ENCODE peak calls at places on chromosomes 6 and 20, in eight cellular contexts. H is IMR-90; W is stimulated activated CD4-positive, alpha-beta T cell treated with anti-CD3 and anti-CD28 coated beads, Interleukin-1b, Interleukin-23, amount 100 ng/mL, for 1 hour; C is psoas muscle; D is cortex of kidney; A is effector CD4-positive, alpha-beta T cell; Q is central memory CD4-positive, alpha-beta T cell; T is M059J. M is an unnamed sample.

GRCh38 chr20:61391812-61392520 is 139.9 kb downstream of the CDH4 start:
- DNase-seq in H (peak; percentile 11), W (no peak), C (no peak), D (no peak), A (no peak), Q (no peak), T (peak; percentile 5), M (no peak)

GRCh38 chr6:14130431-14131075 is 13.0 kb downstream of the CD83 start:
- DNase-seq in H (peak; percentile 2), W (no peak), C (no peak), D (no peak), A (no peak), Q (no peak), T (peak; percentile 38), M (no peak)

GRCh38 chr6:108002365-108003221 is 44.6 kb upstream of the SEC63 start:
- DNase-seq in H (peak; percentile 6), W (no peak), C (no peak), D (no peak), A (no peak), Q (no peak), T (peak; percentile 77), M (peak; percentile 78)

GRCh38 chr6:28303570-28303969 is 22.2 kb downstream of the PGBD1 start:
- DNase-seq in H (no peak), W (no peak), C (no peak), D (no peak), A (no peak), Q (no peak), T (no peak), M (no peak)

GRCh38 chr20:16007164-16007563 is 566.1 kb downstream of the KIF16B start:
- DNase-seq in H (no peak), W (no peak), C (no peak), D (no peak), A (no peak), Q (no peak), T (no peak), M (no peak)

GRCh38 chr6:111592726-111593515 is 12.8 kb downstream of the TRAF3IP2 start:
- DNase-seq in H (no peak), W (no peak), C (no peak), D (no peak), A (no peak), Q (no peak), T (no peak), M (no peak)

GRCh38 chr6:40320947-40321346 is 266.2 kb downstream of the LRFN2 start:
- DNase-seq in H (no peak), W (no peak), C (no peak), D (no peak), A (no peak), Q (no peak), T (no peak), M (no peak)

GRCh38 chr20:3785240-3786125 is 1.1 kb downstream of the CENPB start:
- DNase-seq in H (no peak), W (no peak), C (peak; percentile 64), D (no peak), A (no peak), Q (no peak), T (no peak), M (peak; percentile 40)

GRCh38 chr6:161215193-161215592 is 58.7 kb downstream of the AGPAT4 start:
- DNase-seq in H (peak; percentile 100), W (no peak), C (no peak), D (no peak), A (no peak), Q (no peak), T (peak; percentile 95), M (no peak)

GRCh38 chr6:132612449-132613116 is 11.5 kb downstream of the TAAR2 start:
- DNase-seq in H (no peak), W (no peak), C (no peak), D (no peak), A (no peak), Q (no peak), T (no peak), M (no peak)

GRCh38 chr20:43237651-43238050 is 47.9 kb upstream of the PTPRT start:
- DNase-seq in H (no peak), W (no peak), C (no peak), D (no peak), A (no peak), Q (no peak), T (no peak), M (no peak)

GRCh38 chr6:138034229-138034628 is 73.0 kb downstream of the PERP start:
- DNase-seq in H (no peak), W (no peak), C (no peak), D (no peak), A (no peak), Q (no peak), T (no peak), M (no peak)

GRCh38 chr6:64969139-64969538 is 737.9 kb downstream of the EYS start:
- DNase-seq in H (no peak), W (no peak), C (no peak), D (no peak), A (no peak), Q (no peak), T (no peak), M (no peak)

GRCh38 chr20:50341880-50342637 is 151.4 kb downstream of the CEBPB start:
- DNase-seq in H (no peak), W (no peak), C (no peak), D (no peak), A (no peak), Q (no peak), T (no peak), M (no peak)

GRCh38 chr6:80608881-80609280 is 502.4 kb downstream of the BCKDHB start:
- DNase-seq in H (peak; percentile 49), W (no peak), C (no peak), D (no peak), A (no peak), Q (no peak), T (peak; percentile 63), M (no peak)

GRCh38 chr6:163334264-163334663 is 80.3 kb upstream of the QKI start:
- DNase-seq in H (no peak), W (no peak), C (no peak), D (no peak), A (no peak), Q (no peak), T (no peak), M (no peak)

GRCh38 chr6:39280247-39280731 is 33.9 kb downstream of the KCNK17 start:
- DNase-seq in H (no peak), W (no peak), C (peak; percentile 72), D (no peak), A (no peak), Q (no peak), T (peak; percentile 79), M (peak; percentile 94)

GRCh38 chr6:24257282-24257681 is 100.6 kb downstream of the DCDC2 start:
- DNase-seq in H (no peak), W (no peak), C (no peak), D (no peak), A (no peak), Q (no peak), T (no peak), M (peak; percentile 8)

GRCh38 chr6:2706482-2706881 is 44.2 kb downstream of the MYLK4 start:
- DNase-seq in H (no peak), W (no peak), C (no peak), D (no peak), A (no peak), Q (no peak), T (no peak), M (no peak)

GRCh38 chr6:43009124-43009523 is 4.6 kb downstream of the MEA1 start:
- DNase-seq in H (peak; percentile 27), W (no peak), C (peak; percentile 68), D (no peak), A (no peak), Q (peak; percentile 8), T (peak; percentile 59), M (peak; percentile 67)

GRCh38 chr6:3443221-3443515 is 13.7 kb downstream of the SLC22A23 start:
- DNase-seq in H (no peak), W (no peak), C (no peak), D (no peak), A (no peak), Q (no peak), T (no peak), M (no peak)

GRCh38 chr20:14956026-14956425 is 618.6 kb upstream of the FLRT3 start:
- DNase-seq in H (no peak), W (no peak), C (no peak), D (no peak), A (no peak), Q (no peak), T (no peak), M (no peak)

GRCh38 chr6:166119116-166119911 is 48.3 kb downstream of the TBXT start:
- DNase-seq in H (no peak), W (no peak), C (no peak), D (no peak), A (no peak), Q (no peak), T (peak; percentile 18), M (no peak)

GRCh38 chr20:50561379-50562078 is 51.3 kb downstream of the PTPN1 start:
- DNase-seq in H (peak; percentile 99), W (no peak), C (no peak), D (no peak), A (no peak), Q (no peak), T (peak; percentile 99), M (peak; percentile 86)

GRCh38 chr6:121657972-121658371 is 222.5 kb downstream of the GJA1 start:
- DNase-seq in H (no peak), W (no peak), C (no peak), D (no peak), A (no peak), Q (no peak), T (no peak), M (no peak)

GRCh38 chr6:15499125-15499524 is 163.7 kb downstream of the DTNBP1 start:
- DNase-seq in H (no peak), W (no peak), C (no peak), D (no peak), A (no peak), Q (no peak), T (no peak), M (no peak)

GRCh38 chr20:35592339-35592960 is 23.2 kb upstream of the SPAG4 start:
- DNase-seq in H (no peak), W (no peak), C (no peak), D (no peak), A (no peak), Q (no peak), T (no peak), M (no peak)

GRCh38 chr20:14604143-14604542 is 266.7 kb upstream of the FLRT3 start:
- DNase-seq in H (no peak), W (no peak), C (no peak), D (no peak), A (no peak), Q (no peak), T (no peak), M (no peak)